ENCODE peak calls at places on chromosome 5, in four cellular contexts. One of them, this sample, is unnamed.

GRCh38 chr5:121962347-121962670 is 534 bp downstream of the SRFBP1 start:
- DNase-seq in astrocyte: peak; percentile 5
- DNase-seq in cardiac muscle cell: no peak
- DNase-seq in neuronal stem cell: no peak
- DNase-seq in this sample: peak; percentile 23

GRCh38 chr5:132389453-132390286 is 20.2 kb downstream of the SLC22A5 start:
- DNase-seq in cardiac muscle cell: peak; percentile 97
- DNase-seq in neuronal stem cell: no peak
- DNase-seq in astrocyte: peak; percentile 100
- DNase-seq in this sample: peak; percentile 95

GRCh38 chr5:126339215-126339805 is 83.9 kb upstream of the GRAMD2B start:
- DNase-seq in astrocyte: peak; percentile 42
- DNase-seq in neuronal stem cell: peak; percentile 50
- DNase-seq in cardiac muscle cell: peak; percentile 84
- DNase-seq in this sample: peak; percentile 87

GRCh38 chr5:143350341-143350740 is 53.1 kb downstream of the NR3C1 start:
- DNase-seq in astrocyte: no peak
- DNase-seq in cardiac muscle cell: no peak
- DNase-seq in neuronal stem cell: no peak
- DNase-seq in this sample: no peak

GRCh38 chr5:168898261-168898911 is 319.2 kb upstream of the PANK3 start:
- DNase-seq in cardiac muscle cell: no peak
- DNase-seq in astrocyte: no peak
- DNase-seq in neuronal stem cell: no peak
- DNase-seq in this sample: no peak

GRCh38 chr5:126015244-126016054 is 407.8 kb upstream of the GRAMD2B start:
- DNase-seq in cardiac muscle cell: peak; percentile 54
- DNase-seq in neuronal stem cell: no peak
- DNase-seq in astrocyte: peak; percentile 93
- DNase-seq in this sample: peak; percentile 19

GRCh38 chr5:54390015-54390414 is 65.5 kb upstream of the HSPB3 start:
- DNase-seq in astrocyte: peak; percentile 88
- DNase-seq in cardiac muscle cell: peak; percentile 75
- DNase-seq in neuronal stem cell: no peak
- DNase-seq in this sample: peak; percentile 64

GRCh38 chr5:174386306-174386705 is 338.1 kb upstream of the MSX2 start:
- DNase-seq in neuronal stem cell: no peak
- DNase-seq in astrocyte: peak; percentile 95
- DNase-seq in cardiac muscle cell: peak; percentile 47
- DNase-seq in this sample: no peak

GRCh38 chr5:65391591-65391990 is 90.1 kb downstream of the ADAMTS6 start:
- DNase-seq in neuronal stem cell: no peak
- DNase-seq in astrocyte: peak; percentile 18
- DNase-seq in cardiac muscle cell: peak; percentile 39
- DNase-seq in this sample: no peak

GRCh38 chr5:126693806-126694205 is 83.1 kb upstream of the LMNB1 start:
- DNase-seq in neuronal stem cell: no peak
- DNase-seq in cardiac muscle cell: no peak
- DNase-seq in astrocyte: no peak
- DNase-seq in this sample: peak; percentile 29

GRCh38 chr5:175261098-175261497 is 182.9 kb downstream of the DRD1 start:
- DNase-seq in astrocyte: no peak
- DNase-seq in cardiac muscle cell: no peak
- DNase-seq in neuronal stem cell: no peak
- DNase-seq in this sample: no peak

GRCh38 chr5:134965271-134965825 is 2.4 kb upstream of the CATSPER3 start:
- DNase-seq in astrocyte: no peak
- DNase-seq in cardiac muscle cell: no peak
- DNase-seq in neuronal stem cell: no peak
- DNase-seq in this sample: no peak

GRCh38 chr5:172630961-172631360 is 10.1 kb upstream of the NEURL1B start:
- DNase-seq in astrocyte: no peak
- DNase-seq in cardiac muscle cell: no peak
- DNase-seq in neuronal stem cell: no peak
- DNase-seq in this sample: no peak

GRCh38 chr5:142800776-142801494 is 30.8 kb downstream of the ARHGAP26 start:
- DNase-seq in astrocyte: no peak
- DNase-seq in neuronal stem cell: no peak
- DNase-seq in cardiac muscle cell: no peak
- DNase-seq in this sample: no peak

GRCh38 chr5:34967540-34967939 is 38.2 kb downstream of the DNAJC21 start:
- DNase-seq in neuronal stem cell: no peak
- DNase-seq in cardiac muscle cell: no peak
- DNase-seq in astrocyte: no peak
- DNase-seq in this sample: no peak

GRCh38 chr5:14771972-14772371 is 99.6 kb downstream of the ANKH start:
- DNase-seq in neuronal stem cell: no peak
- DNase-seq in cardiac muscle cell: no peak
- DNase-seq in astrocyte: no peak
- DNase-seq in this sample: no peak

GRCh38 chr5:77210091-77211012 is at the start of gene PDE8B:
- DNase-seq in astrocyte: no peak
- DNase-seq in neuronal stem cell: no peak
- DNase-seq in cardiac muscle cell: no peak
- DNase-seq in this sample: peak; percentile 83

GRCh38 chr5:170268884-170269283 is 28.7 kb downstream of the LCP2 start:
- DNase-seq in astrocyte: no peak
- DNase-seq in cardiac muscle cell: no peak
- DNase-seq in neuronal stem cell: no peak
- DNase-seq in this sample: no peak

GRCh38 chr5:33299621-33300208 is 141.1 kb upstream of the TARS1 start:
- DNase-seq in cardiac muscle cell: peak; percentile 91
- DNase-seq in astrocyte: peak; percentile 49
- DNase-seq in neuronal stem cell: no peak
- DNase-seq in this sample: peak; percentile 57

GRCh38 chr5:172920447-172920849 is 38.8 kb upstream of the RPL26L1 start:
- DNase-seq in neuronal stem cell: no peak
- DNase-seq in astrocyte: peak; percentile 100
- DNase-seq in cardiac muscle cell: peak; percentile 95
- DNase-seq in this sample: peak; percentile 96

GRCh38 chr5:61768692-61769281 is 436.7 kb downstream of the ZSWIM6 start:
- DNase-seq in cardiac muscle cell: no peak
- DNase-seq in neuronal stem cell: peak; percentile 4
- DNase-seq in astrocyte: no peak
- DNase-seq in this sample: no peak

GRCh38 chr5:141374627-141375026 is 936 bp downstream of the PCDHGA6 start:
- DNase-seq in neuronal stem cell: no peak
- DNase-seq in cardiac muscle cell: no peak
- DNase-seq in astrocyte: no peak
- DNase-seq in this sample: no peak

GRCh38 chr5:141371572-141372475 is 1.8 kb downstream of the PCDHGB3 start:
- DNase-seq in cardiac muscle cell: no peak
- DNase-seq in neuronal stem cell: no peak
- DNase-seq in astrocyte: no peak
- DNase-seq in this sample: no peak

GRCh38 chr5:141369994-141370848 is at the start of gene PCDHGB3:
- DNase-seq in astrocyte: peak; percentile 39
- DNase-seq in neuronal stem cell: no peak
- DNase-seq in cardiac muscle cell: peak; percentile 62
- DNase-seq in this sample: peak; percentile 87

GRCh38 chr5:141373673-141374317 is at the start of gene PCDHGA6:
- DNase-seq in neuronal stem cell: no peak
- DNase-seq in astrocyte: peak; percentile 6
- DNase-seq in cardiac muscle cell: peak; percentile 31
- DNase-seq in this sample: peak; percentile 84
- H3K9me3 ChIP-seq in neuronal stem cell: peaks cover 39% of the 10 kb centered on the region
- H3K9me3 ChIP-seq in astrocyte: peaks cover 52% of the 10 kb centered on the region
- H3K9me3 ChIP-seq in cardiac muscle cell: no peaks in the 10 kb centered on the region
- H3K9me3 ChIP-seq in this sample: peaks cover 8% of the 10 kb centered on the region

DNA sequence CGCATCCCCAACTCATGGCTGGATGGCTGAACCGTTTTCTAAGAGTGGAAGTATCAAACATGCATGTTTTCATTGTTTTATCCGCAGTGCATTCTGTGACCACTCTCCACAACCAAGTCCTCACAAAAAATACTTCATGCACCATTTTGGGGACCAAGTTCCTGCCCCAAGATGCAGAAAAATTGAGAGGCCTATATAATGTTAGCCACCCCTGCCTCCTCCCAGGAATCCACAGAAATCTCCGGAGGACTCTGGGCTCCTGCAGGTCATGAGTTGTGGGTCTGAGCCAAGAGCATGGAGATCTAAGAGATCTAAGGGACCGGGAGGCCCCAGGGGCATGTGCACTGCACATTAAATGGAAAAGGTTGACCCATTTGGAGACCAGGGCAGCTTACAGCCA is 119.3 kb downstream of the MTX3 start:
- DNase-seq in cardiac muscle cell: no peak
- DNase-seq in neuronal stem cell: no peak
- DNase-seq in astrocyte: no peak
- DNase-seq in this sample: no peak
- H3K9me3 ChIP-seq in cardiac muscle cell: no peaks in the 10 kb centered on the region
- H3K9me3 ChIP-seq in neuronal stem cell: no peaks in the 10 kb centered on the region
- H3K9me3 ChIP-seq in astrocyte: no peaks in the 10 kb centered on the region
- H3K9me3 ChIP-seq in this sample: no peaks in the 10 kb centered on the region

DNA sequence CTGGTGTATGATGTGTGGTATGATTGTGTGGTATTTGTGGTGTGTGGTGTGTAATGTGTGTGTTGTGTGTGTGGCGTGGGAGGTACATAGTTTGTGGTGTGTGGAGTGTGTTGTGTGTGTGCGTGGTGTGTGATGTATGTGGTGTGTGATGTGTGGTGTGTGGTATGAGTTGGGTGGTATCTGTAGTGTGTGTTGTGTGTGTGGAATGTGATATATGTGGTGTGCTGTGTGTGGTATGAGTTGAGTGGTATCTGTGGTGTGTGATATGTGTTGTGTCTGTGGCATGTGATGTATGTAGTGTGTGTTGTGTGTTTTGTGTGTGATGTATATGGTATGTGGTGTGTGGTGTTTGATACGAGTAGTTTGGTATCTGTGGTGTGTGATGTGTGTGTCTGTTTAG is 272.5 kb upstream of the IRX1 start:
- DNase-seq in cardiac muscle cell: no peak
- DNase-seq in neuronal stem cell: no peak
- DNase-seq in astrocyte: no peak
- DNase-seq in this sample: no peak
- H3K9me3 ChIP-seq in cardiac muscle cell: no peaks in the 10 kb centered on the region
- H3K9me3 ChIP-seq in neuronal stem cell: peaks cover 8% of the 10 kb centered on the region
- H3K9me3 ChIP-seq in astrocyte: peaks cover 13% of the 10 kb centered on the region
- H3K9me3 ChIP-seq in this sample: peaks cover 2% of the 10 kb centered on the region

GRCh38 chr5:158570502-158570901 is 529.2 kb downstream of the EBF1 start:
- DNase-seq in astrocyte: no peak
- DNase-seq in cardiac muscle cell: no peak
- DNase-seq in neuronal stem cell: no peak
- DNase-seq in this sample: no peak
- H3K9me3 ChIP-seq in astrocyte: no peaks in the 10 kb centered on the region
- H3K9me3 ChIP-seq in cardiac muscle cell: no peaks in the 10 kb centered on the region
- H3K9me3 ChIP-seq in neuronal stem cell: no peaks in the 10 kb centered on the region
- H3K9me3 ChIP-seq in this sample: no peaks in the 10 kb centered on the region

GRCh38 chr5:178990491-178990890 is 4.6 kb downstream of the GRM6 start:
- DNase-seq in astrocyte: no peak
- DNase-seq in neuronal stem cell: no peak
- DNase-seq in cardiac muscle cell: no peak
- DNase-seq in this sample: peak; percentile 60

GRCh38 chr5:178988436-178989220 is 6.5 kb downstream of the GRM6 start:
- DNase-seq in cardiac muscle cell: no peak
- DNase-seq in astrocyte: no peak
- DNase-seq in neuronal stem cell: no peak
- DNase-seq in this sample: peak; percentile 27

GRCh38 chr5:178986326-178986960 is 8.7 kb downstream of the GRM6 start:
- DNase-seq in cardiac muscle cell: no peak
- DNase-seq in astrocyte: no peak
- DNase-seq in neuronal stem cell: no peak
- DNase-seq in this sample: peak; percentile 66

GRCh38 chr5:178991190-178992145 is 3.7 kb downstream of the GRM6 start:
- DNase-seq in cardiac muscle cell: no peak
- DNase-seq in astrocyte: no peak
- DNase-seq in neuronal stem cell: no peak
- DNase-seq in this sample: peak; percentile 76

GRCh38 chr5:178989311-178989710 is 5.8 kb downstream of the GRM6 start:
- DNase-seq in neuronal stem cell: no peak
- DNase-seq in astrocyte: no peak
- DNase-seq in cardiac muscle cell: no peak
- DNase-seq in this sample: peak; percentile 72
- H3K9me3 ChIP-seq in neuronal stem cell: peaks cover 43% of the 10 kb centered on the region
- H3K9me3 ChIP-seq in astrocyte: peaks cover 46% of the 10 kb centered on the region
- H3K9me3 ChIP-seq in cardiac muscle cell: no peaks in the 10 kb centered on the region
- H3K9me3 ChIP-seq in this sample: no peaks in the 10 kb centered on the region

GRCh38 chr5:147565524-147565923 is 55.7 kb upstream of the DPYSL3 start:
- DNase-seq in neuronal stem cell: no peak
- DNase-seq in cardiac muscle cell: no peak
- DNase-seq in astrocyte: peak; percentile 95
- DNase-seq in this sample: peak; percentile 77
- H3K9me3 ChIP-seq in neuronal stem cell: no peaks in the 10 kb centered on the region
- H3K9me3 ChIP-seq in cardiac muscle cell: no peaks in the 10 kb centered on the region
- H3K9me3 ChIP-seq in astrocyte: no peaks in the 10 kb centered on the region
- H3K9me3 ChIP-seq in this sample: no peaks in the 10 kb centered on the region

This sample was measured in osteoblast.